ENCODE peak calls at places on chromosomes 3 and 15, in six cellular contexts. U is occipital lobe; Q is lower lobe of right lung; A is fibroblast of the aortic adventitia; C is activated naive CD8-positive, alpha-beta T cell treated with anti-CD3 and anti-CD28 coated beads, Interleukin-2, amount 50 U/mL, for 24 hours; M is caudate nucleus. P is an unnamed sample.

GRCh38 chr3:130779031-130779430 is 32.4 kb upstream of the PIK3R4 start:
- DNase-seq in A (no peak), M (no peak), U (no peak), C (no peak), Q (no peak), P (no peak)

GRCh38 chr3:13879102-13879945 is 547 bp downstream of the WNT7A start:
- DNase-seq in C (peak), M (no peak), Q (no peak), U (no peak), A (no peak), P (peak)

GRCh38 chr3:181292984-181293383 is 303.4 kb upstream of the DNAJC19 start:
- DNase-seq in U (no peak), A (peak), C (no peak), M (no peak), Q (no peak), P (no peak)

GRCh38 chr3:196620228-196620627 is 19.3 kb upstream of the NRROS start:
- DNase-seq in M (no peak), C (no peak), A (no peak), U (no peak), Q (peak), P (no peak)

GRCh38 chr3:178059124-178059523 is 477.1 kb upstream of the KCNMB2 start:
- DNase-seq in C (no peak), Q (no peak), M (no peak), A (peak), U (no peak), P (no peak)

GRCh38 chr15:99408236-99409096 is 157.2 kb downstream of the LRRC28 start:
- DNase-seq in M (no peak), A (peak), Q (no peak), C (no peak), U (peak), P (peak)

GRCh38 chr3:146542179-146542578 is 2.2 kb downstream of the PLSCR1 start:
- DNase-seq in U (no peak), Q (no peak), M (no peak), C (no peak), A (peak), P (no peak)

GRCh38 chr3:180631317-180631716 is 29.4 kb downstream of the TTC14 start:
- DNase-seq in M (no peak), U (no peak), Q (no peak), C (no peak), A (no peak), P (no peak)

GRCh38 chr3:172627057-172627809 is 83.6 kb downstream of the NCEH1 start:
- DNase-seq in M (no peak), C (no peak), A (peak), U (no peak), Q (no peak), P (no peak)

GRCh38 chr3:64954995-64955636 is 267.3 kb upstream of the ADAMTS9 start:
- DNase-seq in Q (no peak), A (no peak), C (no peak), M (no peak), U (no peak), P (no peak)

GRCh38 chr3:3259181-3259580 is 79.7 kb upstream of the CRBN start:
- DNase-seq in U (no peak), M (no peak), Q (no peak), C (no peak), A (no peak), P (no peak)

GRCh38 chr3:158168996-158169573 is 59.2 kb downstream of the RSRC1 start:
- DNase-seq in M (no peak), A (peak), U (no peak), C (no peak), Q (no peak), P (no peak)

GRCh38 chr3:135047061-135047460 is 252.0 kb downstream of the EPHB1 start:
- DNase-seq in M (no peak), Q (no peak), U (no peak), C (no peak), A (no peak), P (no peak)

GRCh38 chr3:113194747-113195400 is 16.5 kb upstream of the BOC start:
- DNase-seq in C (no peak), Q (no peak), A (no peak), M (no peak), U (no peak), P (no peak)

GRCh38 chr3:37115451-37115850 is 58.9 kb downstream of the LRRFIP2 start:
- DNase-seq in C (no peak), M (no peak), U (no peak), Q (no peak), A (peak), P (no peak)